ENCODE peak calls at places on chromosomes 5 and 9, in five cellular contexts. J is SK-N-SH, G is neural progenitor cell, K is right lobe of liver, H is gastrocnemius medialis. R is an unnamed sample. For H3K4me1, the result is how much of the 10 kb centered on the place peaks cover.

GRCh38 chr5:150211156-150212030 is 21.5 kb downstream of the SLC6A7 start:
- DNase-seq in K (no peak), J (no peak), H (no peak), G (no peak), R (no peak)

GRCh38 chr5:58458851-58459275 is 1.0 kb downstream of the PLK2 start:
- DNase-seq in H (no peak), K (no peak), G (no peak), J (peak), R (no peak)

GRCh38 chr9:98185611-98186171 is 6.7 kb downstream of the CORO2A start:
- DNase-seq in G (no peak), H (no peak), K (no peak), J (no peak), R (no peak)

GRCh38 chr9:78213696-78214095 is 22.2 kb upstream of the CEP78 start:
- DNase-seq in H (no peak), J (peak), G (peak), K (no peak), R (no peak)

GRCh38 chr9:117156771-117157535 is 257.9 kb downstream of the ASTN2 start:
- DNase-seq in H (no peak), K (no peak), G (no peak), J (no peak), R (no peak)

GRCh38 chr9:111910428-111910827 is 13.8 kb downstream of the UGCG start:
- DNase-seq in G (no peak), H (no peak), K (no peak), J (no peak), R (no peak)

GRCh38 chr9:8686502-8686901 is 886.9 kb upstream of the DMAC1 start:
- DNase-seq in K (no peak), G (no peak), H (no peak), J (no peak), R (no peak)

GRCh38 chr5:111676496-111676895 is 80.5 kb downstream of the NREP start:
- DNase-seq in G (no peak), H (no peak), J (no peak), K (no peak), R (no peak)

GRCh38 chr5:108361239-108361638 is 20.7 kb downstream of the FBXL17 start:
- DNase-seq in J (no peak), G (no peak), H (no peak), K (no peak), R (no peak)

GRCh38 chr9:111559000-111559610 is 34.1 kb downstream of the ZNF483 start:
- DNase-seq in J (no peak), H (no peak), K (peak), G (no peak), R (no peak)

GRCh38 chr9:137407590-137408300 is 15.2 kb downstream of the EXD3 start:
- DNase-seq in K (no peak), J (no peak), G (no peak), H (no peak), R (no peak)

GRCh38 chr9:121958530-121958929 is 134.6 kb downstream of the TTLL11 start:
- DNase-seq in G (no peak), K (no peak), H (no peak), J (no peak), R (no peak)

GRCh38 chr9:30197954-30198353 is 2186.5 kb upstream of the ACO1 start:
- DNase-seq in G (peak), K (no peak), H (no peak), J (no peak), R (no peak)

GRCh38 chr5:176542596-176543427 is 5.6 kb upstream of the RNF44 start:
- DNase-seq in G (peak), J (peak), H (no peak), K (peak), R (no peak)

GRCh38 chr5:87770016-87770415 is 357.3 kb upstream of the CCNH start:
- DNase-seq in G (no peak), K (no peak), J (no peak), H (no peak), R (no peak)

GRCh38 chr5:17305964-17306725 is 88.7 kb downstream of the BASP1 start:
- DNase-seq in G (no peak), H (no peak), J (no peak), K (no peak), R (no peak)

GRCh38 chr5:122415481-122416120 is 103.6 kb downstream of the SNCAIP start:
- DNase-seq in J (peak), H (no peak), K (peak), G (peak), R (no peak)

GRCh38 chr5:171162602-171163001 is 146.4 kb upstream of the TLX3 start:
- DNase-seq in H (no peak), K (no peak), J (peak), G (peak), R (no peak)

GRCh38 chr9:6645153-6646027 is at the start of gene GLDC:
- DNase-seq in G (peak), H (peak), J (peak), K (peak), R (no peak)

GRCh38 chr5:18797241-18797640 is 1163.0 kb downstream of the TAF11L14 start:
- DNase-seq in H (no peak), J (no peak), G (no peak), K (no peak), R (no peak)

GRCh38 chr5:133775584-133776304 is 163.4 kb upstream of the FSTL4 start:
- DNase-seq in K (no peak), J (no peak), H (no peak), G (no peak), R (no peak)

GRCh38 chr9:18269561-18269960 is 204.4 kb upstream of the ADAMTSL1 start:
- DNase-seq in G (no peak), J (no peak), H (no peak), K (no peak), R (no peak)

DNA sequence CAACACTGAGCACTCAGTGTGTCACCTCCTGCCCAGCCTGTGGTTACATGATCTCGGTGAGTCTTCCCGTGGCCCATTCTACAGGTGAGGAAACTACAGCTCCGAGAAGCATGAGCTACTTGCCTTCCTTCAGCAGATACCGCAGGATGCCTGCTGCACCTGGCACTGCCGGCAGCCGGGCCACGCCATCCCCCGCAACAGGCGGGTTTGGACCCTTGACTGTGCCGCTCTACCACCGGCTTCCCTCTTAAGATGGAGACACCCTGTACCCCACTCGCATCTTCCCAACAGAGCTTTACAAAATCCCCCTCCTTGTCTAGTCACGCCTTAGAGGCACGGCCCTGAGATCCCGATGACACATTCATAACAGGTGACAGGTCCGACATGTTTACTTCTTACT is 74.9 kb upstream of the OTULINL start:
- DNase-seq in G (no peak), J (no peak), K (no peak), H (no peak), R (no peak)
- H3K27ac ChIP-seq in G (no peak), J (no peak), K (no peak), H (no peak), R (no peak)

GRCh38 chr5:10701567-10702039 is 59.4 kb downstream of the DAP start:
- DNase-seq in H (no peak), J (peak), K (no peak), G (peak), R (no peak)

GRCh38 chr5:10699987-10700386 is 61.0 kb downstream of the DAP start:
- DNase-seq in G (no peak), K (no peak), H (no peak), J (no peak), R (no peak)

GRCh38 chr5:10702040-10702629 is 58.9 kb downstream of the DAP start:
- DNase-seq in H (no peak), G (no peak), J (no peak), K (no peak), R (peak)

GRCh38 chr5:10699281-10699874 is 61.7 kb downstream of the DAP start:
- DNase-seq in H (no peak), G (no peak), K (no peak), J (no peak), R (no peak)

DNA sequence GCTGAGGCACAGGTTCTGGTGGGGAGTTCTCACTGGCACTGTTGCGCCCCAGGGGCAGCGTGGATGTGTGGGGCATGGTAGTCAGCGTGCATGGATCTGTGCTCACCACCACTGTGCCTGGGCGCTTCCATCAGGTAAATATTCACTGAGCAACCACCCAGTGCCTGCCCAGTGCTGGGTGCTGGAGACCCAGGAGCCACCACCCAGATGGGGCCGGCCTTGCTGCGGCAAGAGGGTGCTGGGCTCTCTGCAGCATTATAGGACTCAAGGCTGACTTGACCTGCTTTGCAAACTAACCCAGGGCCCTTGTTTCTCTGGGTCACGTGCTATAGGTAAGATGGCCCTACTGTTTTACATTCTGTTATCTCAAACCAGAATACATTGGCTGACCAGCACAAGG is 60.5 kb downstream of the DAP start:
- DNase-seq in J (no peak), K (no peak), G (no peak), H (no peak), R (no peak)
- H3K4me1 ChIP-seq in J (under half), K (under half), G (under half), H (under half), R (under half)

DNA sequence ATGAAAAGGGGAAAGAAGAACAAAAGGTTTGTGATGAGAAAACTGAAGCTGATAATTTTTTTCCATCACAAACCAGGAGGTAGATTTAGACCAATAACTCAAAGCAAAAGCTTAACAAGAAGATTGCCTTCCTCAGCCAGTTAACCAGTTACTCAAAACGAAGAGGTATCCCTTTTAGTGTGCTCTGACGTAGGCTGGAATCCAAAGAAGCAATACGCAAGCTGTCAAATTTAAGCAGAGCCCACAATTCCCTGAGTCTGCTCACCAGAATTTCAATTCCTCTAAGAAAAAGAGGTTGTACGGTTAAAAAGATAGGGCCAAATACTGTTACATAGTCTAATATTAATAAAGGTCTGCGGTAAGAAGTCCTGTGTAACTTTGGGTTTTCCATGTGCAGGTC is 61.8 kb downstream of the BRINP1 start:
- DNase-seq in K (no peak), G (no peak), H (no peak), J (no peak), R (no peak)
- H3K27ac ChIP-seq in K (no peak), G (no peak), H (no peak), J (no peak), R (no peak)

DNA sequence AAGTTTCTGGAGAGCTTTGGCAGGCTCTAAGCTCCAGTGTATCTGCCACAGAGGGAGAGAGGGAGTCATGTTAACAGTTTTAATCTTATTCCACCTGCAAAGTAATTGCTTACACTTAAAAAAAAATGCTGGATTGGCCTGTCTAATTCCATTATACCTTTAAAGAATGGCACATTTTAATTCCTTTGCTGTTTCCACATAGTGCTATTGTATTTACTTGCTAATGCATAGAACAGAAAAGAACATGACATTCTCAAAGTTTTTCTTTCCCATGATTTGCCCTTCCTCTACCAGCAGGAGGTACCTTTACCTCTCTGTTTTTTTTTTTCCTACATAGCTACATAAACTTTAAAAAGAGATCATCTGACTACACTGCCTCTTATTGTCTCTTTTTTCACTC is 318.0 kb downstream of the GLIS3 start:
- DNase-seq in J (no peak), H (no peak), G (no peak), K (no peak), R (no peak)
- H3K4me1 ChIP-seq in J (under half), H (under half), G (under half), K (under half), R (under half)

GRCh38 chr5:172904312-172904642 is 54.9 kb upstream of the RPL26L1 start:
- DNase-seq in G (no peak), K (no peak), J (no peak), H (no peak), R (no peak)
- H3K27ac ChIP-seq in G (no peak), K (peak), J (peak), H (peak), R (peak)